ENCODE peak calls at places on chromosomes 3 and 15, in ten cellular contexts. One of them, this sample, is unnamed.

GRCh38 chr3:88059380-88060160 is 515 bp downstream of the ZNF654 start:
- DNase-seq in GM23248: peak; percentile 45
- DNase-seq in right lobe of liver: no peak
- DNase-seq in psoas muscle: no peak
- DNase-seq in cardiac fibroblast: peak; percentile 13
- DNase-seq in neural progenitor cell: peak; percentile 47
- DNase-seq in breast epithelium: no peak
- DNase-seq in AG09309: no peak
- DNase-seq in skeletal muscle cell: no peak
- DNase-seq in heart left ventricle: no peak
- DNase-seq in this sample: peak; percentile 47

GRCh38 chr3:42497009-42497731 is 5.3 kb upstream of the VIPR1 start:
- DNase-seq in GM23248: no peak
- DNase-seq in right lobe of liver: no peak
- DNase-seq in psoas muscle: no peak
- DNase-seq in cardiac fibroblast: peak; percentile 71
- DNase-seq in neural progenitor cell: peak; percentile 79
- DNase-seq in breast epithelium: peak; percentile 34
- DNase-seq in AG09309: peak; percentile 45
- DNase-seq in skeletal muscle cell: no peak
- DNase-seq in heart left ventricle: no peak
- DNase-seq in this sample: no peak

GRCh38 chr3:128824132-128824850 is 55.1 kb upstream of the ACAD9 start:
- DNase-seq in GM23248: no peak
- DNase-seq in right lobe of liver: no peak
- DNase-seq in psoas muscle: peak; percentile 68
- DNase-seq in cardiac fibroblast: no peak
- DNase-seq in neural progenitor cell: no peak
- DNase-seq in breast epithelium: no peak
- DNase-seq in AG09309: no peak
- DNase-seq in skeletal muscle cell: no peak
- DNase-seq in heart left ventricle: no peak
- DNase-seq in this sample: no peak

GRCh38 chr3:171230857-171231256 is 204.3 kb upstream of the SLC2A2 start:
- DNase-seq in GM23248: no peak
- DNase-seq in right lobe of liver: no peak
- DNase-seq in psoas muscle: no peak
- DNase-seq in cardiac fibroblast: peak; percentile 35
- DNase-seq in neural progenitor cell: no peak
- DNase-seq in breast epithelium: no peak
- DNase-seq in AG09309: no peak
- DNase-seq in skeletal muscle cell: no peak
- DNase-seq in heart left ventricle: peak; percentile 34
- DNase-seq in this sample: no peak

GRCh38 chr15:40843885-40844542 is at the start of gene SPINT1:
- DNase-seq in GM23248: peak; percentile 41
- DNase-seq in right lobe of liver: no peak
- DNase-seq in psoas muscle: no peak
- DNase-seq in cardiac fibroblast: no peak
- DNase-seq in neural progenitor cell: peak; percentile 74
- DNase-seq in breast epithelium: peak; percentile 77
- DNase-seq in AG09309: no peak
- DNase-seq in skeletal muscle cell: no peak
- DNase-seq in heart left ventricle: no peak
- DNase-seq in this sample: peak; percentile 88

GRCh38 chr3:45333549-45333948 is 54.8 kb upstream of the LARS2 start:
- DNase-seq in GM23248: peak; percentile 48
- DNase-seq in right lobe of liver: no peak
- DNase-seq in psoas muscle: no peak
- DNase-seq in cardiac fibroblast: peak; percentile 43
- DNase-seq in neural progenitor cell: no peak
- DNase-seq in breast epithelium: no peak
- DNase-seq in AG09309: no peak
- DNase-seq in skeletal muscle cell: no peak
- DNase-seq in heart left ventricle: no peak
- DNase-seq in this sample: no peak

GRCh38 chr15:94666553-94666952 is 435.2 kb downstream of the MCTP2 start:
- DNase-seq in GM23248: no peak
- DNase-seq in right lobe of liver: no peak
- DNase-seq in psoas muscle: no peak
- DNase-seq in cardiac fibroblast: no peak
- DNase-seq in neural progenitor cell: no peak
- DNase-seq in breast epithelium: no peak
- DNase-seq in AG09309: no peak
- DNase-seq in skeletal muscle cell: no peak
- DNase-seq in heart left ventricle: no peak
- DNase-seq in this sample: no peak

GRCh38 chr3:95297586-95297985 is 1234.7 kb downstream of the NSUN3 start:
- DNase-seq in GM23248: no peak
- DNase-seq in right lobe of liver: no peak
- DNase-seq in psoas muscle: no peak
- DNase-seq in cardiac fibroblast: peak; percentile 24
- DNase-seq in neural progenitor cell: no peak
- DNase-seq in breast epithelium: no peak
- DNase-seq in AG09309: no peak
- DNase-seq in skeletal muscle cell: no peak
- DNase-seq in heart left ventricle: no peak
- DNase-seq in this sample: no peak

GRCh38 chr3:54986294-54986693 is 58.4 kb upstream of the LRTM1 start:
- DNase-seq in GM23248: no peak
- DNase-seq in right lobe of liver: no peak
- DNase-seq in psoas muscle: no peak
- DNase-seq in cardiac fibroblast: no peak
- DNase-seq in neural progenitor cell: no peak
- DNase-seq in breast epithelium: no peak
- DNase-seq in AG09309: no peak
- DNase-seq in skeletal muscle cell: no peak
- DNase-seq in heart left ventricle: no peak
- DNase-seq in this sample: no peak

GRCh38 chr3:54983266-54983910 is 55.5 kb upstream of the LRTM1 start:
- DNase-seq in GM23248: no peak
- DNase-seq in right lobe of liver: no peak
- DNase-seq in psoas muscle: no peak
- DNase-seq in cardiac fibroblast: no peak
- DNase-seq in neural progenitor cell: no peak
- DNase-seq in breast epithelium: no peak
- DNase-seq in AG09309: no peak
- DNase-seq in skeletal muscle cell: no peak
- DNase-seq in heart left ventricle: no peak
- DNase-seq in this sample: no peak

GRCh38 chr3:54989023-54989380 is 61.1 kb upstream of the LRTM1 start:
- DNase-seq in GM23248: no peak
- DNase-seq in right lobe of liver: no peak
- DNase-seq in psoas muscle: no peak
- DNase-seq in cardiac fibroblast: no peak
- DNase-seq in neural progenitor cell: no peak
- DNase-seq in breast epithelium: no peak
- DNase-seq in AG09309: no peak
- DNase-seq in skeletal muscle cell: no peak
- DNase-seq in heart left ventricle: no peak
- DNase-seq in this sample: no peak

GRCh38 chr3:54988302-54989022 is 60.6 kb upstream of the LRTM1 start:
- DNase-seq in GM23248: peak; percentile 87
- DNase-seq in right lobe of liver: no peak
- DNase-seq in psoas muscle: no peak
- DNase-seq in cardiac fibroblast: peak; percentile 88
- DNase-seq in neural progenitor cell: no peak
- DNase-seq in breast epithelium: no peak
- DNase-seq in AG09309: peak; percentile 66
- DNase-seq in skeletal muscle cell: peak; percentile 92
- DNase-seq in heart left ventricle: peak; percentile 46
- DNase-seq in this sample: no peak

DNA sequence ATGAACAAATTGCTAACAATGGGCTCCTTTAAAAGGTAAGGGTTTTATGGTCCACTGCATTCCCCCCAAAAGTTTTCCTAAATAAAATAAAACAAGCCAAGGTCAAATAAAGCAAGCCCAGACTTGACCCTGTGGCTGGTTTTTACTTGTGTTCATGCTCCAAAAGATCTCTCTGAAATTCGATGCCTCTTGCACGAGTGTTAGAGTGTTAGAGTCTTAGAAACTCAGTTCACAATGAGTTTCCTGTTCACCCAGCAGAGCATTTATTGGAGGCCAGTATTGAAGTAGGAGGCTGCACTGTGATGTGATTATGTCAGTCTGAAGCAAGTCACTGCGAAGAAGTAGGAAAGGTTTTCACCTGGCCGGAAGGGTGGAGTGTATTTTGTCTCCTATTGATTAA is 59.9 kb upstream of the LRTM1 start:
- DNase-seq in GM23248: no peak
- DNase-seq in right lobe of liver: no peak
- DNase-seq in psoas muscle: no peak
- DNase-seq in cardiac fibroblast: no peak
- DNase-seq in neural progenitor cell: no peak
- DNase-seq in breast epithelium: no peak
- DNase-seq in AG09309: no peak
- DNase-seq in skeletal muscle cell: no peak
- DNase-seq in heart left ventricle: no peak
- DNase-seq in this sample: no peak
- H3K4me3 ChIP-seq in GM23248: no peak overlapping the region
- H3K4me3 ChIP-seq in right lobe of liver: no peak overlapping the region
- H3K4me3 ChIP-seq in psoas muscle: no peak overlapping the region
- H3K4me3 ChIP-seq in cardiac fibroblast: no peak overlapping the region
- H3K4me3 ChIP-seq in neural progenitor cell: no peak overlapping the region
- H3K4me3 ChIP-seq in breast epithelium: no peak overlapping the region
- H3K4me3 ChIP-seq in AG09309: no peak overlapping the region
- H3K4me3 ChIP-seq in skeletal muscle cell: no peak overlapping the region
- H3K4me3 ChIP-seq in heart left ventricle: no peak overlapping the region
- H3K4me3 ChIP-seq in this sample: no peak overlapping the region

GRCh38 chr3:23389089-23389488 is 186.0 kb downstream of the UBE2E2 start:
- DNase-seq in GM23248: no peak
- DNase-seq in right lobe of liver: no peak
- DNase-seq in psoas muscle: no peak
- DNase-seq in cardiac fibroblast: no peak
- DNase-seq in neural progenitor cell: no peak
- DNase-seq in breast epithelium: peak; percentile 58
- DNase-seq in AG09309: no peak
- DNase-seq in skeletal muscle cell: no peak
- DNase-seq in heart left ventricle: no peak
- DNase-seq in this sample: no peak

GRCh38 chr3:23389686-23390085 is 186.6 kb downstream of the UBE2E2 start:
- DNase-seq in GM23248: no peak
- DNase-seq in right lobe of liver: no peak
- DNase-seq in psoas muscle: no peak
- DNase-seq in cardiac fibroblast: no peak
- DNase-seq in neural progenitor cell: no peak
- DNase-seq in breast epithelium: no peak
- DNase-seq in AG09309: no peak
- DNase-seq in skeletal muscle cell: no peak
- DNase-seq in heart left ventricle: no peak
- DNase-seq in this sample: no peak

GRCh38 chr3:23390989-23391388 is 187.9 kb downstream of the UBE2E2 start:
- DNase-seq in GM23248: no peak
- DNase-seq in right lobe of liver: no peak
- DNase-seq in psoas muscle: no peak
- DNase-seq in cardiac fibroblast: no peak
- DNase-seq in neural progenitor cell: no peak
- DNase-seq in breast epithelium: no peak
- DNase-seq in AG09309: no peak
- DNase-seq in skeletal muscle cell: no peak
- DNase-seq in heart left ventricle: no peak
- DNase-seq in this sample: no peak

GRCh38 chr3:23387286-23387918 is 184.3 kb downstream of the UBE2E2 start:
- DNase-seq in GM23248: no peak
- DNase-seq in right lobe of liver: no peak
- DNase-seq in psoas muscle: no peak
- DNase-seq in cardiac fibroblast: no peak
- DNase-seq in neural progenitor cell: no peak
- DNase-seq in breast epithelium: no peak
- DNase-seq in AG09309: no peak
- DNase-seq in skeletal muscle cell: no peak
- DNase-seq in heart left ventricle: no peak
- DNase-seq in this sample: no peak

GRCh38 chr3:23390446-23390845 is 187.3 kb downstream of the UBE2E2 start:
- DNase-seq in GM23248: no peak
- DNase-seq in right lobe of liver: no peak
- DNase-seq in psoas muscle: no peak
- DNase-seq in cardiac fibroblast: no peak
- DNase-seq in neural progenitor cell: no peak
- DNase-seq in breast epithelium: no peak
- DNase-seq in AG09309: no peak
- DNase-seq in skeletal muscle cell: no peak
- DNase-seq in heart left ventricle: no peak
- DNase-seq in this sample: no peak
- H3K4me3 ChIP-seq in GM23248: no peak overlapping the region
- H3K4me3 ChIP-seq in right lobe of liver: no peak overlapping the region
- H3K4me3 ChIP-seq in psoas muscle: no peak overlapping the region
- H3K4me3 ChIP-seq in cardiac fibroblast: no peak overlapping the region
- H3K4me3 ChIP-seq in neural progenitor cell: no peak overlapping the region
- H3K4me3 ChIP-seq in breast epithelium: no peak overlapping the region
- H3K4me3 ChIP-seq in AG09309: no peak overlapping the region
- H3K4me3 ChIP-seq in skeletal muscle cell: no peak overlapping the region
- H3K4me3 ChIP-seq in heart left ventricle: no peak overlapping the region
- H3K4me3 ChIP-seq in this sample: no peak overlapping the region

GRCh38 chr3:52536369-52537164 is at the start of gene UQCC5:
- DNase-seq in GM23248: peak; percentile 100
- DNase-seq in right lobe of liver: peak; percentile 99
- DNase-seq in psoas muscle: peak; percentile 99
- DNase-seq in cardiac fibroblast: peak; percentile 99
- DNase-seq in neural progenitor cell: peak; percentile 100
- DNase-seq in breast epithelium: peak; percentile 98
- DNase-seq in AG09309: peak; percentile 90
- DNase-seq in skeletal muscle cell: peak; percentile 96
- DNase-seq in heart left ventricle: peak; percentile 99
- DNase-seq in this sample: peak; percentile 100

GRCh38 chr3:52534281-52535183 is 875 bp upstream of the NT5DC2 start:
- DNase-seq in GM23248: peak; percentile 75
- DNase-seq in right lobe of liver: peak; percentile 31
- DNase-seq in psoas muscle: peak; percentile 62
- DNase-seq in cardiac fibroblast: peak; percentile 54
- DNase-seq in neural progenitor cell: peak; percentile 60
- DNase-seq in breast epithelium: no peak
- DNase-seq in AG09309: no peak
- DNase-seq in skeletal muscle cell: no peak
- DNase-seq in heart left ventricle: no peak
- DNase-seq in this sample: peak; percentile 79

GRCh38 chr3:52537165-52537635 is 795 bp downstream of the UQCC5 start:
- DNase-seq in GM23248: no peak
- DNase-seq in right lobe of liver: peak; percentile 17
- DNase-seq in psoas muscle: no peak
- DNase-seq in cardiac fibroblast: no peak
- DNase-seq in neural progenitor cell: no peak
- DNase-seq in breast epithelium: no peak
- DNase-seq in AG09309: no peak
- DNase-seq in skeletal muscle cell: no peak
- DNase-seq in heart left ventricle: no peak
- DNase-seq in this sample: no peak

GRCh38 chr3:52536112-52536368 is 365 bp upstream of the UQCC5 start:
- DNase-seq in GM23248: no peak
- DNase-seq in right lobe of liver: no peak
- DNase-seq in psoas muscle: no peak
- DNase-seq in cardiac fibroblast: no peak
- DNase-seq in neural progenitor cell: no peak
- DNase-seq in breast epithelium: no peak
- DNase-seq in AG09309: no peak
- DNase-seq in skeletal muscle cell: no peak
- DNase-seq in heart left ventricle: no peak
- DNase-seq in this sample: no peak

DNA sequence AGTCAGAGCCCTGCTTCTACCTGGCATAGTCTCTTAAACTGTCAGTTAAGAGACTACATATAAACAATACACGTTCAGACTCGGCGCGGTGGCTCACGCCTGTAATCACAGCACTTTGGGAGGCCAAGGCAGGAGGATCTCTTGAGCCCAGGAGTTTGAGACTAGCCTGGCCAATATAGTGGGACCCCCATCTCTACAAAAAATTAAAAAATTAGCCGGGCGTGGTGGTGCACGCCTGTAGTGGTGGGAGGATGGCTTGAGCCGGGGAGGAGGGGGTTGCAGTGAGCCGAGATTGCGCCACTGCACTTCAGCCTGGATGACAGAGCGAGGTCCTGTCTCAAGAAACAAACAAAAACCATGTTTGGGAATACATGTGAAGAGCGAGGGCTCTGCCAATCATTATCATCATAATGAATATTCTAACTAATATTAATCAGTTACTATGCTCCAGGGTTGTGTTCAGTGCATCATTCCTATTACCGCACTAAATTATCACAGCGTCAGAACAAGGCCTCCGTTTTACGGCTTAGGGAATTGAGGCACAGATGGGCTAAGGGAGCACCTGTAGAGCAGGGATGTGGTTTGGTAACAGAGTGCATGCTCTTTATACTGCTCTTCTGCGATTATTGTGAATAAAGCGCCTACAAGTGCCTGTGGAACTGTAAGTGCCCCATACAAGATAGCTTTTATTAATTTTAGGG is 844 bp upstream of the UQCC5 start:
- DNase-seq in GM23248: no peak
- DNase-seq in right lobe of liver: peak; percentile 16
- DNase-seq in psoas muscle: peak; percentile 55
- DNase-seq in cardiac fibroblast: no peak
- DNase-seq in neural progenitor cell: no peak
- DNase-seq in breast epithelium: no peak
- DNase-seq in AG09309: no peak
- DNase-seq in skeletal muscle cell: no peak
- DNase-seq in heart left ventricle: no peak
- DNase-seq in this sample: no peak
- H3K4me3 ChIP-seq in GM23248: peak overlapping the region; percentile 71
- H3K4me3 ChIP-seq in right lobe of liver: no peak overlapping the region
- H3K4me3 ChIP-seq in psoas muscle: peak overlapping the region; percentile 83
- H3K4me3 ChIP-seq in cardiac fibroblast: no peak overlapping the region
- H3K4me3 ChIP-seq in neural progenitor cell: no peak overlapping the region
- H3K4me3 ChIP-seq in breast epithelium: peak overlapping the region; percentile 76
- H3K4me3 ChIP-seq in AG09309: no peak overlapping the region
- H3K4me3 ChIP-seq in skeletal muscle cell: no peak overlapping the region
- H3K4me3 ChIP-seq in heart left ventricle: no peak overlapping the region
- H3K4me3 ChIP-seq in this sample: peak overlapping the region; percentile 48

GRCh38 chr3:186360779-186361178 is 1.3 kb downstream of the DGKG start:
- DNase-seq in GM23248: no peak
- DNase-seq in right lobe of liver: peak; percentile 33
- DNase-seq in psoas muscle: no peak
- DNase-seq in cardiac fibroblast: no peak
- DNase-seq in neural progenitor cell: peak; percentile 70
- DNase-seq in breast epithelium: no peak
- DNase-seq in AG09309: no peak
- DNase-seq in skeletal muscle cell: no peak
- DNase-seq in heart left ventricle: peak; percentile 53
- DNase-seq in this sample: no peak
- H3K4me3 ChIP-seq in GM23248: no peak overlapping the region
- H3K4me3 ChIP-seq in right lobe of liver: no peak overlapping the region
- H3K4me3 ChIP-seq in psoas muscle: peak overlapping the region; percentile 63
- H3K4me3 ChIP-seq in cardiac fibroblast: no peak overlapping the region
- H3K4me3 ChIP-seq in neural progenitor cell: peak overlapping the region; percentile 63
- H3K4me3 ChIP-seq in breast epithelium: peak overlapping the region; percentile 44
- H3K4me3 ChIP-seq in AG09309: no peak overlapping the region
- H3K4me3 ChIP-seq in skeletal muscle cell: no peak overlapping the region
- H3K4me3 ChIP-seq in heart left ventricle: peak overlapping the region; percentile 60
- H3K4me3 ChIP-seq in this sample: peak overlapping the region; percentile 78

This sample was measured in kidney.